ENCODE peak calls at places on chromosome 12, in five cellular contexts. Y is ecto neural progenitor cell; J is activated naive CD4-positive, alpha-beta T cell treated with anti-CD3 and anti-CD28 coated beads, Interleukin-2, amount 10 ng/mL, durations not matched to agents 7 days and 5 days; L is lung; V is head of caudate nucleus. E is an unnamed sample.

GRCh38 chr12:72241552-72241951 is 30.6 kb upstream of the TRHDE start:
- DNase-seq in Y (no peak), J (no peak), L (no peak), V (no peak), E (no peak)

GRCh38 chr12:105477873-105478272 is 147.4 kb downstream of the C12orf75 start:
- DNase-seq in Y (no peak), J (no peak), L (no peak), V (no peak), E (no peak)

GRCh38 chr12:642633-643477 is 20.4 kb downstream of the NINJ2 start:
- DNase-seq in Y (peak), J (peak), L (peak), V (peak), E (peak)

GRCh38 chr12:54355104-54355815 is 9.0 kb downstream of the GPR84 start:
- DNase-seq in Y (peak), J (no peak), L (no peak), V (no peak), E (no peak)

GRCh38 chr12:15830538-15830937 is 41.4 kb upstream of the EPS8 start:
- DNase-seq in Y (no peak), J (no peak), L (no peak), V (no peak), E (no peak)

GRCh38 chr12:49098035-49098451 is 3.4 kb upstream of the DHH start:
- DNase-seq in Y (peak), J (peak), L (peak), V (peak), E (peak)

GRCh38 chr12:127238061-127238460 is 1028.9 kb upstream of the TMEM132C start:
- DNase-seq in Y (no peak), J (no peak), L (no peak), V (no peak), E (peak)

GRCh38 chr12:125187148-125187733 is 122.0 kb downstream of the AACS start:
- DNase-seq in Y (peak), J (no peak), L (no peak), V (no peak), E (no peak)

GRCh38 chr12:76329163-76329562 is 19.1 kb downstream of the BBS10 start:
- DNase-seq in Y (no peak), J (no peak), L (no peak), V (no peak), E (no peak)